ENCODE peak calls at places on chromosomes 2 and 18, in six cellular contexts. One of them, this sample, is unnamed.

GRCh38 chr2:232951891-232952290 is 61.2 kb downstream of the NGEF start:
- DNase-seq in SK-N-SH: no peak
- DNase-seq in neural progenitor cell: no peak
- DNase-seq in GM10248: no peak
- DNase-seq in EL: peak
- DNase-seq in A549: no peak
- DNase-seq in this sample: no peak

GRCh38 chr2:101307503-101307902 is 998 bp downstream of the RNF149 start:
- DNase-seq in SK-N-SH: no peak
- DNase-seq in neural progenitor cell: no peak
- DNase-seq in GM10248: no peak
- DNase-seq in EL: peak
- DNase-seq in A549: no peak
- DNase-seq in this sample: no peak

GRCh38 chr2:238101891-238102841 is 2.0 kb downstream of the ESPNL start:
- DNase-seq in SK-N-SH: peak
- DNase-seq in neural progenitor cell: no peak
- DNase-seq in GM10248: no peak
- DNase-seq in EL: no peak
- DNase-seq in A549: no peak
- DNase-seq in this sample: no peak

GRCh38 chr2:75284345-75284744 is 85.0 kb upstream of the TACR1 start:
- DNase-seq in SK-N-SH: no peak
- DNase-seq in neural progenitor cell: no peak
- DNase-seq in GM10248: peak
- DNase-seq in EL: no peak
- DNase-seq in A549: no peak
- DNase-seq in this sample: no peak

GRCh38 chr18:78878335-78878734 is 101.3 kb upstream of the SALL3 start:
- DNase-seq in SK-N-SH: no peak
- DNase-seq in neural progenitor cell: no peak
- DNase-seq in GM10248: no peak
- DNase-seq in EL: no peak
- DNase-seq in A549: no peak
- DNase-seq in this sample: no peak

GRCh38 chr2:241344925-241345651 is 11.0 kb upstream of the FARP2 start:
- DNase-seq in SK-N-SH: no peak
- DNase-seq in neural progenitor cell: no peak
- DNase-seq in GM10248: no peak
- DNase-seq in EL: peak
- DNase-seq in A549: no peak
- DNase-seq in this sample: no peak

GRCh38 chr2:46873632-46874068 is 42.0 kb downstream of the MCFD2 start:
- DNase-seq in SK-N-SH: peak
- DNase-seq in neural progenitor cell: no peak
- DNase-seq in GM10248: no peak
- DNase-seq in EL: peak
- DNase-seq in A549: peak
- DNase-seq in this sample: no peak

GRCh38 chr2:157727693-157728092 is 99.0 kb upstream of the ACVR1C start:
- DNase-seq in SK-N-SH: no peak
- DNase-seq in neural progenitor cell: no peak
- DNase-seq in GM10248: no peak
- DNase-seq in EL: no peak
- DNase-seq in A549: no peak
- DNase-seq in this sample: no peak

GRCh38 chr2:189802396-189802912 is 18.2 kb downstream of the PMS1 start:
- DNase-seq in SK-N-SH: no peak
- DNase-seq in neural progenitor cell: no peak
- DNase-seq in GM10248: no peak
- DNase-seq in EL: peak
- DNase-seq in A549: no peak
- DNase-seq in this sample: no peak

GRCh38 chr2:73063909-73064875 is 7.3 kb downstream of the SFXN5 start:
- DNase-seq in SK-N-SH: no peak
- DNase-seq in neural progenitor cell: no peak
- DNase-seq in GM10248: no peak
- DNase-seq in EL: peak
- DNase-seq in A549: peak
- DNase-seq in this sample: no peak

GRCh38 chr2:240172071-240172895 is 31.8 kb upstream of the OTOS start:
- DNase-seq in SK-N-SH: no peak
- DNase-seq in neural progenitor cell: no peak
- DNase-seq in GM10248: no peak
- DNase-seq in EL: no peak
- DNase-seq in A549: no peak
- DNase-seq in this sample: no peak

GRCh38 chr2:113755690-113756063 is 765 bp downstream of the SLC35F5 start:
- DNase-seq in SK-N-SH: peak
- DNase-seq in neural progenitor cell: peak
- DNase-seq in GM10248: no peak
- DNase-seq in EL: peak
- DNase-seq in A549: no peak
- DNase-seq in this sample: no peak

GRCh38 chr2:121281694-121282093 is 3.3 kb downstream of the TFCP2L1 start:
- DNase-seq in SK-N-SH: no peak
- DNase-seq in neural progenitor cell: no peak
- DNase-seq in GM10248: no peak
- DNase-seq in EL: no peak
- DNase-seq in A549: no peak
- DNase-seq in this sample: no peak

GRCh38 chr2:239566995-239567580 is 166.3 kb upstream of the HDAC4 start:
- DNase-seq in SK-N-SH: no peak
- DNase-seq in neural progenitor cell: no peak
- DNase-seq in GM10248: no peak
- DNase-seq in EL: no peak
- DNase-seq in A549: no peak
- DNase-seq in this sample: no peak

GRCh38 chr2:80896576-80896975 is 592.0 kb upstream of the LRRTM1 start:
- DNase-seq in SK-N-SH: no peak
- DNase-seq in neural progenitor cell: peak
- DNase-seq in GM10248: no peak
- DNase-seq in EL: no peak
- DNase-seq in A549: no peak
- DNase-seq in this sample: no peak

GRCh38 chr2:57890462-57890861 is 156.1 kb upstream of the VRK2 start:
- DNase-seq in SK-N-SH: no peak
- DNase-seq in neural progenitor cell: no peak
- DNase-seq in GM10248: peak
- DNase-seq in EL: peak
- DNase-seq in A549: no peak
- DNase-seq in this sample: no peak

GRCh38 chr18:62875320-62875719 is 160.0 kb downstream of the PHLPP1 start:
- DNase-seq in SK-N-SH: no peak
- DNase-seq in neural progenitor cell: no peak
- DNase-seq in GM10248: no peak
- DNase-seq in EL: no peak
- DNase-seq in A549: no peak
- DNase-seq in this sample: no peak